ENCODE peak calls at places on chromosome 17, in ten cellular contexts. Y, R, X, B, Z, M, K, Q, O and I are unnamed samples.

GRCh38 chr17:65057520-65058075 is 1.1 kb upstream of the GNA13 start:
- DNase-seq in Y (no peak), O (no peak), M (no peak), X (no peak), B (no peak), Q (peak; percentile 43), K (no peak), R (no peak), Z (no peak), I (no peak)

GRCh38 chr17:80101160-80101945 is at the start of gene GAA:
- DNase-seq in M (peak; percentile 79), Z (peak; percentile 99), O (peak; percentile 92), R (peak; percentile 93), X (peak; percentile 78), Q (peak; percentile 83), B (peak; percentile 82), K (peak; percentile 92), Y (peak; percentile 81), I (peak; percentile 84)

GRCh38 chr17:72609501-72609900 is 483.0 kb downstream of the SLC39A11 start:
- DNase-seq in Y (no peak), M (no peak), K (no peak), Z (no peak), X (no peak), Q (peak; percentile 40), B (no peak), O (no peak), R (no peak), I (no peak)

GRCh38 chr17:48194097-48194550 is 86.6 kb downstream of the SNX11 start:
- DNase-seq in X (no peak), K (no peak), M (no peak), R (no peak), O (no peak), B (no peak), Q (no peak), Y (no peak), Z (no peak), I (no peak)

GRCh38 chr17:82845163-82845807 is 5.5 kb upstream of the ZNF750 start:
- DNase-seq in X (no peak), Q (peak; percentile 45), O (peak; percentile 77), Y (no peak), B (no peak), K (no peak), R (no peak), Z (no peak), M (no peak), I (no peak)

GRCh38 chr17:68446626-68447041 is 10.7 kb downstream of the WIPI1 start:
- DNase-seq in O (no peak), Z (no peak), R (no peak), Y (no peak), M (no peak), X (no peak), B (no peak), K (no peak), Q (no peak), I (no peak)

GRCh38 chr17:14619821-14620220 is 318.9 kb downstream of the HS3ST3B1 start:
- DNase-seq in Y (no peak), Q (no peak), B (no peak), Z (no peak), M (no peak), X (no peak), K (no peak), O (no peak), R (no peak), I (no peak)

GRCh38 chr17:42673885-42674754 is 2.7 kb downstream of the PLEKHH3 start:
- DNase-seq in B (no peak), Q (no peak), Y (no peak), Z (no peak), X (no peak), M (no peak), K (no peak), O (peak; percentile 81), R (peak; percentile 99), I (no peak)

GRCh38 chr17:31269597-31269996 is 27.4 kb downstream of the OMG start:
- DNase-seq in X (no peak), Z (no peak), Q (no peak), Y (no peak), O (no peak), M (no peak), B (no peak), R (peak; percentile 9), K (no peak), I (no peak)

GRCh38 chr17:66533572-66533971 is 231.2 kb downstream of the PRKCA start:
- DNase-seq in M (no peak), O (no peak), Q (peak; percentile 30), Z (no peak), K (peak; percentile 38), X (peak; percentile 59), R (no peak), Y (no peak), B (no peak), I (no peak)

GRCh38 chr17:79840204-79840988 is 1.2 kb upstream of the CBX4 start:
- DNase-seq in R (no peak), X (no peak), O (peak; percentile 90), Z (no peak), B (no peak), K (peak; percentile 45), M (no peak), Q (no peak), Y (no peak), I (peak; percentile 22)

GRCh38 chr17:43790311-43790940 is 10.2 kb downstream of the CFAP97D1 start:
- DNase-seq in K (no peak), O (no peak), Z (no peak), Q (no peak), M (no peak), X (no peak), Y (no peak), B (no peak), R (no peak), I (no peak)

GRCh38 chr17:81832608-81833159 is 407 bp downstream of the MCRIP1 start:
- DNase-seq in X (no peak), O (no peak), B (no peak), K (peak; percentile 13), Y (peak; percentile 21), Z (no peak), R (no peak), Q (peak; percentile 26), M (no peak), I (peak; percentile 41)

GRCh38 chr17:59000022-59000421 is 106.7 kb downstream of the TRIM37 start:
- DNase-seq in M (no peak), O (no peak), K (no peak), Z (no peak), B (no peak), Y (no peak), X (no peak), Q (no peak), R (no peak), I (no peak)

GRCh38 chr17:72850410-72850809 is 242.1 kb downstream of the SLC39A11 start:
- DNase-seq in O (no peak), Z (no peak), B (no peak), X (no peak), Y (no peak), M (no peak), Q (no peak), R (no peak), K (no peak), I (no peak)

GRCh38 chr17:7232114-7232513 is 2.2 kb downstream of the DVL2 start:
- DNase-seq in Y (no peak), M (no peak), X (no peak), Q (no peak), O (no peak), R (no peak), B (no peak), K (no peak), Z (no peak), I (no peak)

GRCh38 chr17:18198530-18198929 is 14.9 kb downstream of the ALKBH5 start:
- DNase-seq in Y (no peak), O (peak; percentile 48), M (no peak), K (no peak), Z (no peak), X (no peak), Q (no peak), R (no peak), B (no peak), I (no peak)

GRCh38 chr17:61485067-61485775 is 33.0 kb downstream of the TBX4 start:
- DNase-seq in M (no peak), X (no peak), R (no peak), K (no peak), Q (no peak), B (no peak), Y (no peak), Z (no peak), O (no peak), I (no peak)

GRCh38 chr17:77096570-77097214 is 44.1 kb upstream of the SEC14L1 start:
- DNase-seq in Y (no peak), X (peak; percentile 8), Z (no peak), B (no peak), R (no peak), O (no peak), Q (no peak), K (no peak), M (no peak), I (no peak)

GRCh38 chr17:33016920-33017319 is 25.3 kb downstream of the SPACA3 start:
- DNase-seq in K (no peak), R (no peak), X (no peak), Q (no peak), O (no peak), Z (no peak), M (no peak), Y (no peak), B (no peak), I (no peak)

GRCh38 chr17:46154151-46154816 is 38.9 kb downstream of the KANSL1 start:
- DNase-seq in Z (no peak), R (no peak), M (no peak), X (no peak), K (no peak), Y (no peak), Q (no peak), O (no peak), B (no peak), I (peak; percentile 12)

GRCh38 chr17:62179525-62180161 is 114.6 kb upstream of the MED13 start:
- DNase-seq in B (no peak), K (no peak), Z (no peak), X (no peak), Y (no peak), R (peak; percentile 51), M (no peak), Q (peak; percentile 56), O (no peak), I (no peak)

GRCh38 chr17:17730250-17730935 is 49.1 kb downstream of the RAI1 start:
- DNase-seq in R (no peak), B (no peak), O (no peak), K (no peak), X (no peak), Q (no peak), Z (no peak), Y (no peak), M (no peak), I (no peak)

GRCh38 chr17:31581491-31581890 is 190.0 kb downstream of the RAB11FIP4 start:
- DNase-seq in Q (no peak), M (no peak), X (peak; percentile 64), O (peak; percentile 67), R (no peak), B (no peak), K (no peak), Z (no peak), Y (no peak), I (no peak)

GRCh38 chr17:38868095-38868967 is 1.5 kb upstream of the LASP1 start:
- DNase-seq in Q (peak; percentile 61), Z (no peak), Y (no peak), O (peak; percentile 76), R (no peak), B (no peak), K (no peak), M (peak; percentile 37), X (peak; percentile 58), I (no peak)

GRCh38 chr17:35807371-35808144 is 1.7 kb upstream of the TAF15 start:
- DNase-seq in R (no peak), X (no peak), Q (no peak), B (no peak), Y (no peak), O (no peak), K (no peak), M (no peak), Z (no peak), I (no peak)

GRCh38 chr17:79830763-79831366 is 8.4 kb downstream of the CBX4 start:
- DNase-seq in X (no peak), O (no peak), Z (no peak), Y (no peak), M (no peak), Q (no peak), K (no peak), R (no peak), B (no peak), I (no peak)

GRCh38 chr17:63358111-63358839 is 87.8 kb downstream of the CYB561 start:
- DNase-seq in Z (no peak), K (no peak), M (no peak), O (no peak), R (no peak), B (no peak), Y (no peak), Q (no peak), X (no peak), I (no peak)